ENCODE peak calls at places on chromosomes 7 and 10, in four cellular contexts. D is GM03348, U is T-helper 1 cell, P is GM10248. V is an unnamed sample.

GRCh38 chr7:30562498-30562897 is 32.2 kb upstream of the GARS1 start:
- DNase-seq in D (no peak), U (no peak), P (no peak), V (no peak)

GRCh38 chr10:98460837-98461499 is 14.2 kb upstream of the HPS1 start:
- DNase-seq in D (peak; percentile 86), U (no peak), P (no peak), V (no peak)

GRCh38 chr7:121062684-121063279 is 74.3 kb downstream of the CPED1 start:
- DNase-seq in D (no peak), U (no peak), P (no peak), V (no peak)

GRCh38 chr7:93715234-93715633 is 140.7 kb upstream of the CALCR start:
- DNase-seq in D (peak; percentile 51), U (no peak), P (no peak), V (no peak)

GRCh38 chr7:55477781-55478374 is 94.4 kb downstream of the VOPP1 start:
- DNase-seq in D (peak; percentile 89), U (no peak), P (no peak), V (no peak)

GRCh38 chr10:111079781-111080180 is 3.0 kb downstream of the ADRA2A start:
- DNase-seq in D (no peak), U (no peak), P (no peak), V (no peak)

GRCh38 chr10:15311249-15311884 is 59.7 kb downstream of the FAM171A1 start:
- DNase-seq in D (no peak), U (no peak), P (no peak), V (no peak)

GRCh38 chr7:51369746-51370145 is 53.1 kb upstream of the COBL start:
- DNase-seq in D (peak; percentile 23), U (no peak), P (no peak), V (no peak)

GRCh38 chr7:121994625-121995410 is 121.9 kb downstream of the PTPRZ1 start:
- DNase-seq in D (peak; percentile 77), U (peak; percentile 9), P (peak; percentile 57), V (no peak)

GRCh38 chr10:63972949-63973827 is 452.0 kb downstream of the REEP3 start:
- DNase-seq in D (no peak), U (no peak), P (no peak), V (no peak)

GRCh38 chr7:84191842-84192241 is 2.7 kb downstream of the SEMA3A start:
- DNase-seq in D (no peak), U (no peak), P (no peak), V (no peak)

GRCh38 chr10:131264110-131264788 is 47.3 kb downstream of the TCERG1L start:
- DNase-seq in D (no peak), U (no peak), P (no peak), V (no peak)